ENCODE peak calls at places on chromosome 21, in eight cellular contexts. A is CD8-positive, alpha-beta T cell; K is A549; Q is lung; D is small intestine; V is K562; G is CD8-positive, alpha-beta memory T cell; I is naive thymus-derived CD4-positive, alpha-beta T cell. J is an unnamed sample.

GRCh38 chr21:36044056-36044455 is 16.3 kb downstream of the SETD4 start:
- DNase-seq in D (no peak), G (no peak), A (no peak), K (no peak), V (no peak), Q (no peak), I (no peak), J (peak; percentile 61)

GRCh38 chr21:37531402-37532042 is 164.9 kb downstream of the DYRK1A start:
- DNase-seq in D (no peak), A (no peak), K (no peak), V (no peak), I (no peak), Q (peak; percentile 42), G (no peak), J (no peak)

GRCh38 chr21:42093991-42094417 is 22.9 kb downstream of the UMODL1 start:
- DNase-seq in D (no peak), Q (no peak), K (no peak), A (no peak), I (no peak), G (no peak), V (no peak), J (peak; percentile 32)

GRCh38 chr21:44253832-44254700 is 7.6 kb downstream of the DNMT3L start:
- DNase-seq in Q (no peak), A (no peak), V (peak; percentile 7), I (no peak), K (no peak), D (no peak), G (no peak), J (no peak)

GRCh38 chr21:28975401-28975800 is 17.3 kb downstream of the LTN1 start:
- DNase-seq in A (no peak), Q (no peak), I (no peak), V (no peak), G (no peak), K (no peak), D (no peak), J (no peak)

GRCh38 chr21:38760017-38760761 is 45.5 kb upstream of the ETS2 start:
- DNase-seq in Q (no peak), D (no peak), A (no peak), I (no peak), V (no peak), K (no peak), G (no peak), J (no peak)

GRCh38 chr21:39750670-39751069 is 5.7 kb downstream of the IGSF5 start:
- DNase-seq in D (no peak), V (no peak), I (no peak), K (no peak), A (no peak), G (no peak), Q (no peak), J (no peak)

GRCh38 chr21:39430457-39430856 is 15.1 kb downstream of the LCA5L start:
- DNase-seq in I (no peak), G (no peak), Q (no peak), K (no peak), D (no peak), V (peak; percentile 89), A (no peak), J (no peak)

GRCh38 chr21:42221581-42222345 is 2.8 kb downstream of the ABCG1 start:
- DNase-seq in D (no peak), G (no peak), K (no peak), I (no peak), V (no peak), Q (no peak), A (no peak), J (no peak)

DNA sequence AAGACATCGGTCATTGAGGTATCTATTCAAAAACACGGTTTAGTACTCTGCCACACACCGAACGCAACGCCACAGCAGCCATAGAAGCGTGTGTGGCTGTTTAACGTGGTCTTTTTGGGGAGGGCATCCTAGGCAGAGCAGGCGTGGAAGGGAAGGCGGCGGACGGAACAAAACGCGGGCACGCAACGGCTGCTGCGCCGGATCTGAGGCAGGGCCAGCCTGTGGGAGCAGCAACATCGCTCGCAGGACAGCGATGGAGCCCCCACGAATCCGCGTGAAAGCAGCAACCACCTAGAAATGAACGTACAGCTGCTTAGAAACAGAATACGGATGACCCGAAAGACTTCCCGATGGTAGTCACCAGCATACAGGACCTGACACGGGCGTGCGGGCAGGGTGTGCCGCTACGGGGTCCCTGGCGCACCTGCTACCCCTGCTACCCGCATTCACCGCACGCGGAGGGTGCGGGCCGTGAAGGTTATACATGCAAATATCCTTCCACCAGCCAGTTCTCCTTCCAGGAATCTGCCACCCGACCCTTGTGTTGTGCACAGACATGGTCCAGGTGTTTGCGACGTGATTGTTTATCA is 114.4 kb upstream of the COL6A1 start:
- DNase-seq in V (no peak), D (no peak), K (no peak), Q (no peak), G (no peak), A (no peak), I (no peak), J (no peak)
- H3K4me3 ChIP-seq in V (no peak overlapping the region), D (no peak overlapping the region), K (no peak overlapping the region), Q (no peak overlapping the region), G (no peak overlapping the region), A (no peak overlapping the region), I (no peak overlapping the region), J (no peak overlapping the region)

DNA sequence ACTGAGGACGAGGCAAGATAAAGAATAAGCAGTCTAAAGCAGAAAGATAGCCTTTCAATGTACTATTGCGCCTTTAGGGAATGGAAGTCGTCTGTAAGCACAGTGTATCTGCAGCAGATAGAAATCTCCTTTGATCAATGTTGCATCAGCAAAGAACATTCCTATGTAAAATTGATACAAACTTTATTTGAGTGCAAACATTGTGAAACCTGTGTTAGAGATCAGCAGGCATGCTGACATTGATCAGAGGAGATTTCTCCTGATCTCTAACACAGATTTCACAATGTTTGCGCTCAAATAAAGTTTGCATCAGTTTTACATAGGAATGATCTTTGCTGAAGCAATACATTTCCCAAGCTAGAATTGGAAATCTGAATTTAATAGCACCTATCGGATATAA is 1446.8 kb downstream of the MRPL39 start:
- DNase-seq in D (no peak), Q (no peak), A (no peak), I (no peak), G (no peak), K (no peak), V (no peak), J (no peak)
- H3K9me3 ChIP-seq in D (peaks cover 1% of the 10 kb centered on the region), Q (no peaks in the 10 kb centered on the region), A (no peaks in the 10 kb centered on the region), I (no peaks in the 10 kb centered on the region), G (no peaks in the 10 kb centered on the region), K (no peaks in the 10 kb centered on the region), V (no peaks in the 10 kb centered on the region), J (no peaks in the 10 kb centered on the region)

GRCh38 chr21:45476582-45476981 is 65.7 kb downstream of the SLC19A1 start:
- DNase-seq in Q (no peak), D (no peak), G (no peak), K (no peak), A (no peak), V (no peak), I (no peak), J (no peak)

GRCh38 chr21:45479691-45480675 is 62.3 kb downstream of the SLC19A1 start:
- DNase-seq in D (no peak), Q (no peak), A (peak; percentile 21), G (peak; percentile 19), K (no peak), I (no peak), V (no peak), J (no peak)

GRCh38 chr21:45478816-45479669 is 63.2 kb downstream of the SLC19A1 start:
- DNase-seq in V (no peak), G (no peak), Q (no peak), I (no peak), A (no peak), D (no peak), K (no peak), J (no peak)

GRCh38 chr21:45477176-45478114 is 64.8 kb downstream of the SLC19A1 start:
- DNase-seq in A (no peak), V (no peak), Q (no peak), I (no peak), D (no peak), K (no peak), G (no peak), J (no peak)

DNA sequence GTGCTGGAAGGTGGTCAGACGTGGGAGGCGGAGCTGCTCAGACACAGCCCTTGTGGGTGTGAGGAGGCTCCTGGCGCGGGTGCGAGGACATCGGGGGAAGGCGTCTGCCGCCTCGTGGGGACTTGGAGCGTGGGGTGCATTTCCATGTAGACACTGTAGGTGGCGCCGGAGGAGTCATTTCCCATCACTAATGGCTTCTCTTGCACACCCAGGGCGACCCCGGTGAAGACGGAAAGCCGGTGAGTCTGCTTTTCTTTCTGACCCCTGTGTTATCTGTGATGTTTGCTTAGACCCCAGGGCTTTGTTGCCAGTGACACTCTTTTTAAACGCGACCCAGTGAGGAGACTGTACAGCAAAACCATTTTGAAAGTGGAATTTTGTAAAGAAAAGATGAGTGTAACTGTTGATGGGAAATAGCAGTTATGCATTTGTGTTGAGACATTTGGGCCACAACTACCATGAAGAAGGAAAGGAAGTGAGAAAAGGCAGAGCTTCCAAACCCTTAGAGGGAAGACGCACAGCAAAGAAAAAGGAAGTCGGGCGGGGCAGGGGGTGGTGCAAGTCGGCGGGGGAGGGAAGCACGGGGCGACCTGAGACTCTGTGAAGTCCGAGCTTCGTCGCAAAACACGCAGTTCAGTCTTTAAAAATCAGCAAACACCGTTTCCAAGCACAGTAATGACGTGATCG is 64.0 kb downstream of the SLC19A1 start:
- DNase-seq in D (peak; percentile 57), A (peak; percentile 72), Q (peak; percentile 54), V (peak; percentile 86), I (peak; percentile 79), K (peak; percentile 46), G (peak; percentile 77), J (peak; percentile 57)
- H3K4me3 ChIP-seq in D (no peak overlapping the region), A (peak overlapping the region; percentile 44), Q (no peak overlapping the region), V (peak overlapping the region; percentile 22), I (peak overlapping the region; percentile 78), K (no peak overlapping the region), G (peak overlapping the region; percentile 58), J (no peak overlapping the region)

GRCh38 chr21:21187579-21187978 is 189.4 kb downstream of the NCAM2 start:
- DNase-seq in D (no peak), A (no peak), G (no peak), Q (no peak), K (no peak), V (no peak), I (no peak), J (no peak)

GRCh38 chr21:21184771-21185528 is 186.7 kb downstream of the NCAM2 start:
- DNase-seq in D (no peak), A (no peak), K (no peak), V (no peak), G (no peak), I (no peak), Q (no peak), J (no peak)

GRCh38 chr21:21183092-21183491 is 184.9 kb downstream of the NCAM2 start:
- DNase-seq in I (no peak), K (no peak), G (no peak), A (no peak), D (no peak), V (no peak), Q (no peak), J (no peak)

DNA sequence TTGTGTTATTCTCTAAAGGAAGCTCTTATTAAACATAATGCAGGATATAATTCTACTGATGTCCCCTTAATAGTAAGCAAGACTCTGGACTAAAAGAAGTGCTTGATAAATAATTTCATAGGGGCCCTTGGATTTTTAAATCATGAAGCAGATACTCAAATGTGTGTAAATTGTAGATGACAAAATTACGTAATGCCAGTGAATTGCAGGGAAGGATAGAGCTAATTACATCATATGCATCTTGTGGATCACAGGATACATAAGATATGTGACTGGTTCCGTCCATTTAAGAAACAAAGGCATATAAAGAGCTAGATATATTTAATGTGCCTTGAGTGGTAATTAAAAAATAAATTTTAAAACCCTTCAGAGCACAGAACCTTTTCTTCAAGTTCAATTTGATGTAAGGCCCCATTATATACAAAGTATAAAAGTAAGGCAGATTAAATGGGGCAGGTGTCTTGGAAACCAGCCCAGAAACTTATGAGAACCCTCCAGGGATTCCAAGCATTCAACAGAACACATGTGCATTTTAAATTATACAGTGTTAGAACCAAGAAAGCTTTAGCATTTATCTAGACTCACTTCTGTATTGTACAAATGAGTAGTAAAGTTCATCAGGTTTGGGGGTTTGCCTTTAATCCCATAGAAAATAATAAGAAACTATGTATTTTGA is 190.4 kb downstream of the NCAM2 start:
- DNase-seq in V (no peak), I (no peak), A (no peak), G (no peak), D (no peak), Q (no peak), K (no peak), J (no peak)
- H3K9me3 ChIP-seq in V (no peaks in the 10 kb centered on the region), I (no peaks in the 10 kb centered on the region), A (no peaks in the 10 kb centered on the region), G (no peaks in the 10 kb centered on the region), D (no peaks in the 10 kb centered on the region), Q (no peaks in the 10 kb centered on the region), K (no peaks in the 10 kb centered on the region), J (no peaks in the 10 kb centered on the region)

J was measured in prostate gland.